ENCODE peak calls at places on chromosomes 2 and 18, in ten cellular contexts. One of them, this sample, is unnamed.

GRCh38 chr2:215572341-215572848 is 136.5 kb upstream of the FN1 start:
- DNase-seq in amygdala: no peak
- DNase-seq in activated CD4-positive, CD25-positive, alpha-beta regulatory T cell treated with anti-CD3 and anti-CD28 coated beads, Interleukin-2, amount 50 U/mL, for 72 hours: no peak
- DNase-seq in left colon: no peak
- DNase-seq in NCI-H1417: no peak
- DNase-seq in astrocyte of the spinal cord: no peak
- DNase-seq in neural progenitor cell: no peak
- DNase-seq in KBM-7: no peak
- DNase-seq in activated T-cell treated with anti-CD3 and anti-CD28 coated beads, Interleukin-2, amount 50 U/mL, for 72 hours: no peak
- DNase-seq in Karpas-422: no peak
- DNase-seq in this sample: no peak

GRCh38 chr2:95158891-95159619 is 593 bp downstream of the ZNF514 start:
- DNase-seq in astrocyte of the spinal cord: peak
- DNase-seq in NCI-H1417: peak
- DNase-seq in activated T-cell treated with anti-CD3 and anti-CD28 coated beads, Interleukin-2, amount 50 U/mL, for 72 hours: peak
- DNase-seq in left colon: peak
- DNase-seq in neural progenitor cell: peak
- DNase-seq in amygdala: no peak
- DNase-seq in KBM-7: peak
- DNase-seq in Karpas-422: peak
- DNase-seq in activated CD4-positive, CD25-positive, alpha-beta regulatory T cell treated with anti-CD3 and anti-CD28 coated beads, Interleukin-2, amount 50 U/mL, for 72 hours: peak
- DNase-seq in this sample: peak

GRCh38 chr2:137467246-137467862 is 496.9 kb upstream of the HNMT start:
- DNase-seq in KBM-7: peak
- DNase-seq in neural progenitor cell: peak
- DNase-seq in activated T-cell treated with anti-CD3 and anti-CD28 coated beads, Interleukin-2, amount 50 U/mL, for 72 hours: peak
- DNase-seq in NCI-H1417: peak
- DNase-seq in amygdala: no peak
- DNase-seq in left colon: no peak
- DNase-seq in Karpas-422: peak
- DNase-seq in activated CD4-positive, CD25-positive, alpha-beta regulatory T cell treated with anti-CD3 and anti-CD28 coated beads, Interleukin-2, amount 50 U/mL, for 72 hours: no peak
- DNase-seq in astrocyte of the spinal cord: peak
- DNase-seq in this sample: no peak

GRCh38 chr2:120231974-120232635 is 8.9 kb upstream of the TMEM185B start:
- DNase-seq in amygdala: no peak
- DNase-seq in left colon: peak
- DNase-seq in astrocyte of the spinal cord: no peak
- DNase-seq in neural progenitor cell: no peak
- DNase-seq in Karpas-422: peak
- DNase-seq in KBM-7: peak
- DNase-seq in activated CD4-positive, CD25-positive, alpha-beta regulatory T cell treated with anti-CD3 and anti-CD28 coated beads, Interleukin-2, amount 50 U/mL, for 72 hours: peak
- DNase-seq in NCI-H1417: no peak
- DNase-seq in activated T-cell treated with anti-CD3 and anti-CD28 coated beads, Interleukin-2, amount 50 U/mL, for 72 hours: peak
- DNase-seq in this sample: peak

GRCh38 chr2:3641181-3641580 is 16.8 kb upstream of the ALLC start:
- DNase-seq in activated CD4-positive, CD25-positive, alpha-beta regulatory T cell treated with anti-CD3 and anti-CD28 coated beads, Interleukin-2, amount 50 U/mL, for 72 hours: peak
- DNase-seq in left colon: no peak
- DNase-seq in amygdala: no peak
- DNase-seq in Karpas-422: no peak
- DNase-seq in NCI-H1417: no peak
- DNase-seq in neural progenitor cell: no peak
- DNase-seq in KBM-7: no peak
- DNase-seq in activated T-cell treated with anti-CD3 and anti-CD28 coated beads, Interleukin-2, amount 50 U/mL, for 72 hours: no peak
- DNase-seq in astrocyte of the spinal cord: no peak
- DNase-seq in this sample: peak

GRCh38 chr2:2788076-2788475 is 457.0 kb upstream of the MYT1L start:
- DNase-seq in amygdala: no peak
- DNase-seq in astrocyte of the spinal cord: no peak
- DNase-seq in NCI-H1417: peak
- DNase-seq in Karpas-422: peak
- DNase-seq in activated T-cell treated with anti-CD3 and anti-CD28 coated beads, Interleukin-2, amount 50 U/mL, for 72 hours: no peak
- DNase-seq in neural progenitor cell: peak
- DNase-seq in KBM-7: no peak
- DNase-seq in activated CD4-positive, CD25-positive, alpha-beta regulatory T cell treated with anti-CD3 and anti-CD28 coated beads, Interleukin-2, amount 50 U/mL, for 72 hours: no peak
- DNase-seq in left colon: no peak
- DNase-seq in this sample: no peak

GRCh38 chr2:44112096-44112495 is 56.6 kb upstream of the PPM1B start:
- DNase-seq in Karpas-422: no peak
- DNase-seq in activated T-cell treated with anti-CD3 and anti-CD28 coated beads, Interleukin-2, amount 50 U/mL, for 72 hours: no peak
- DNase-seq in NCI-H1417: peak
- DNase-seq in amygdala: no peak
- DNase-seq in KBM-7: no peak
- DNase-seq in activated CD4-positive, CD25-positive, alpha-beta regulatory T cell treated with anti-CD3 and anti-CD28 coated beads, Interleukin-2, amount 50 U/mL, for 72 hours: no peak
- DNase-seq in neural progenitor cell: no peak
- DNase-seq in left colon: no peak
- DNase-seq in astrocyte of the spinal cord: no peak
- DNase-seq in this sample: no peak

GRCh38 chr18:10995576-10995975 is 153.8 kb downstream of the PIEZO2 start:
- DNase-seq in neural progenitor cell: no peak
- DNase-seq in astrocyte of the spinal cord: no peak
- DNase-seq in left colon: no peak
- DNase-seq in KBM-7: no peak
- DNase-seq in activated CD4-positive, CD25-positive, alpha-beta regulatory T cell treated with anti-CD3 and anti-CD28 coated beads, Interleukin-2, amount 50 U/mL, for 72 hours: no peak
- DNase-seq in Karpas-422: no peak
- DNase-seq in NCI-H1417: no peak
- DNase-seq in amygdala: no peak
- DNase-seq in activated T-cell treated with anti-CD3 and anti-CD28 coated beads, Interleukin-2, amount 50 U/mL, for 72 hours: no peak
- DNase-seq in this sample: no peak